ENCODE peak calls at places on chromosomes 3 and 15, in six cellular contexts. D, N, Y, Q, M and B are unnamed samples.

GRCh38 chr3:52062499-52062898 is 6.1 kb upstream of the DUSP7 start:
- DNase-seq in D (no peak), N (no peak), Y (peak; percentile 69), Q (no peak), M (peak; percentile 86), B (no peak)

GRCh38 chr3:3184876-3185275 is 5.4 kb upstream of the CRBN start:
- DNase-seq in D (no peak), N (no peak), Y (no peak), Q (no peak), M (no peak), B (no peak)

GRCh38 chr3:106794442-106794841 is 582.8 kb upstream of the CCDC54 start:
- DNase-seq in D (no peak), N (no peak), Y (no peak), Q (no peak), M (no peak), B (no peak)

GRCh38 chr15:91228391-91228790 is 128.3 kb downstream of the SV2B start:
- DNase-seq in D (no peak), N (no peak), Y (no peak), Q (no peak), M (no peak), B (no peak)

GRCh38 chr15:73440571-73440970 is 2.4 kb upstream of the REC114 start:
- DNase-seq in D (no peak), N (no peak), Y (no peak), Q (no peak), M (no peak), B (no peak)

GRCh38 chr3:135497979-135498378 is 467.5 kb upstream of the PPP2R3A start:
- DNase-seq in D (no peak), N (no peak), Y (no peak), Q (no peak), M (no peak), B (no peak)

GRCh38 chr15:101676965-101677364 is 24.8 kb upstream of the TM2D3 start:
- DNase-seq in D (no peak), N (no peak), Y (no peak), Q (no peak), M (no peak), B (no peak)

GRCh38 chr3:15505412-15506165 is 15.9 kb downstream of the COLQ start:
- DNase-seq in D (no peak), N (no peak), Y (no peak), Q (no peak), M (no peak), B (no peak)

GRCh38 chr3:141071681-141072260 is 20.6 kb downstream of the SPSB4 start:
- DNase-seq in D (no peak), N (no peak), Y (no peak), Q (no peak), M (no peak), B (no peak)

GRCh38 chr15:48086162-48086561 is 34.6 kb upstream of the SLC24A5 start:
- DNase-seq in D (no peak), N (no peak), Y (no peak), Q (no peak), M (no peak), B (no peak)

GRCh38 chr3:10198761-10199688 is 34.3 kb downstream of the IRAK2 start:
- DNase-seq in D (no peak), N (peak; percentile 31), Y (peak; percentile 82), Q (no peak), M (no peak), B (no peak)

GRCh38 chr3:19725000-19725399 is 209.0 kb downstream of the EFHB start:
- DNase-seq in D (no peak), N (no peak), Y (no peak), Q (no peak), M (no peak), B (no peak)

GRCh38 chr3:8581373-8581772 is 63.2 kb downstream of the SSUH2 start:
- DNase-seq in D (no peak), N (no peak), Y (no peak), Q (no peak), M (no peak), B (no peak)

GRCh38 chr15:60918234-60918964 is 310.7 kb downstream of the RORA start:
- DNase-seq in D (no peak), N (no peak), Y (no peak), Q (no peak), M (no peak), B (no peak)

GRCh38 chr15:45522931-45523331 is 376 bp upstream of the SLC30A4 start:
- DNase-seq in D (no peak), N (no peak), Y (no peak), Q (no peak), M (no peak), B (no peak)

GRCh38 chr3:46236294-46237054 is 5.8 kb upstream of the CCR3 start:
- DNase-seq in D (no peak), N (no peak), Y (no peak), Q (no peak), M (no peak), B (no peak)

GRCh38 chr15:81133782-81134461 is at the start of gene CFAP161:
- DNase-seq in D (peak; percentile 73), N (peak; percentile 7), Y (peak; percentile 36), Q (no peak), M (peak; percentile 92), B (peak; percentile 63)

GRCh38 chr15:69743091-69743490 is 290.5 kb downstream of the RPLP1 start:
- DNase-seq in D (no peak), N (no peak), Y (no peak), Q (no peak), M (no peak), B (no peak)

GRCh38 chr3:50428007-50428633 is 68.8 kb upstream of the TMEM115 start:
- DNase-seq in D (no peak), N (no peak), Y (no peak), Q (no peak), M (no peak), B (no peak)

GRCh38 chr3:71050521-71051258 is 532.8 kb downstream of the FOXP1 start:
- DNase-seq in D (no peak), N (no peak), Y (no peak), Q (no peak), M (no peak), B (peak; percentile 9)

GRCh38 chr3:87167634-87168456 is 59.3 kb upstream of the CHMP2B start:
- DNase-seq in D (no peak), N (no peak), Y (peak; percentile 14), Q (peak; percentile 36), M (peak; percentile 18), B (no peak)

GRCh38 chr3:24017305-24017704 is 72.2 kb downstream of the NR1D2 start:
- DNase-seq in D (no peak), N (no peak), Y (no peak), Q (no peak), M (no peak), B (no peak)

GRCh38 chr3:149512073-149512782 is 37.7 kb downstream of the TM4SF4 start:
- DNase-seq in D (peak; percentile 10), N (no peak), Y (peak; percentile 70), Q (peak; percentile 65), M (peak; percentile 68), B (peak; percentile 57)

GRCh38 chr15:74156678-74157411 is 16.7 kb upstream of the ISLR start:
- DNase-seq in D (no peak), N (no peak), Y (peak; percentile 33), Q (no peak), M (no peak), B (no peak)

GRCh38 chr3:131326307-131326706 is 55.3 kb upstream of the NUDT16 start:
- DNase-seq in D (no peak), N (no peak), Y (no peak), Q (no peak), M (no peak), B (no peak)

GRCh38 chr3:129979891-129980290 is 5.4 kb downstream of the TRH start:
- DNase-seq in D (no peak), N (no peak), Y (no peak), Q (no peak), M (no peak), B (no peak)

GRCh38 chr3:160447544-160447943 is 2.0 kb downstream of the TRIM59 start:
- DNase-seq in D (no peak), N (no peak), Y (no peak), Q (no peak), M (no peak), B (no peak)

GRCh38 chr3:127410137-127410488 is 122.3 kb upstream of the PRR20G start:
- DNase-seq in D (no peak), N (no peak), Y (no peak), Q (no peak), M (no peak), B (no peak)

GRCh38 chr15:70503798-70504304 is 259.5 kb downstream of the UACA start:
- DNase-seq in D (no peak), N (no peak), Y (no peak), Q (no peak), M (no peak), B (no peak)

GRCh38 chr3:72397586-72397985 is 450.7 kb downstream of the SHQ1 start:
- DNase-seq in D (no peak), N (no peak), Y (no peak), Q (no peak), M (no peak), B (no peak)

GRCh38 chr3:172982731-172983364 is 158.2 kb downstream of the SPATA16 start:
- DNase-seq in D (no peak), N (no peak), Y (no peak), Q (no peak), M (no peak), B (no peak)

GRCh38 chr3:65605876-65606432 is 432.8 kb downstream of the MAGI1 start:
- DNase-seq in D (no peak), N (no peak), Y (no peak), Q (no peak), M (no peak), B (no peak)

GRCh38 chr15:60079210-60079609 is 75.1 kb downstream of the FOXB1 start:
- DNase-seq in D (no peak), N (no peak), Y (no peak), Q (peak; percentile 16), M (no peak), B (no peak)

GRCh38 chr3:196694202-196694638 is 17.8 kb downstream of the CEP19 start:
- DNase-seq in D (no peak), N (no peak), Y (peak; percentile 45), Q (no peak), M (peak; percentile 61), B (no peak)

GRCh38 chr15:58562135-58562534 is 130.3 kb downstream of the LIPC start:
- DNase-seq in D (no peak), N (no peak), Y (no peak), Q (no peak), M (no peak), B (no peak)